ENCODE peak calls at places on chromosomes 11 and 22, in six cellular contexts. J is hepatic stellate cell; S is EL; F is NCI-H1930; Q is SHP77 treated with DMSO at 0.1 percent for 48 hours; V is activated gamma-delta T cell treated with anti-CD3 and anti-CD28 coated beads, Interleukin-2, amount 50 U/mL, for 16 hours. K is an unnamed sample.

GRCh38 chr11:111438168-111438567 is 59.1 kb upstream of the POU2AF1 start:
- DNase-seq in J (no peak), S (no peak), F (no peak), Q (no peak), V (no peak), K (no peak)

GRCh38 chr11:114989536-114989935 is 311.2 kb downstream of the NXPE2 start:
- DNase-seq in J (no peak), S (no peak), F (no peak), Q (no peak), V (no peak), K (no peak)

GRCh38 chr11:23653071-23653675 is 792.9 kb upstream of the CCDC179 start:
- DNase-seq in J (no peak), S (no peak), F (no peak), Q (no peak), V (no peak), K (no peak)

GRCh38 chr22:35695202-35695601 is 22.5 kb upstream of the APOL5 start:
- DNase-seq in J (no peak), S (no peak), F (no peak), Q (no peak), V (no peak), K (no peak)

GRCh38 chr22:28139993-28140392 is 220.9 kb upstream of the PITPNB start:
- DNase-seq in J (peak; percentile 52), S (peak; percentile 88), F (no peak), Q (no peak), V (no peak), K (no peak)

GRCh38 chr11:2109541-2110019 is 29.6 kb downstream of the IGF2 start:
- DNase-seq in J (no peak), S (no peak), F (no peak), Q (no peak), V (no peak), K (no peak)

GRCh38 chr11:75797796-75798195 is 17.2 kb upstream of the UVRAG start:
- DNase-seq in J (peak; percentile 40), S (peak; percentile 79), F (no peak), Q (no peak), V (no peak), K (peak; percentile 53)

GRCh38 chr22:22422629-22423112 is 85.9 kb downstream of the ZNF280B start:
- DNase-seq in J (peak; percentile 23), S (peak; percentile 54), F (peak; percentile 37), Q (peak; percentile 25), V (peak; percentile 44), K (peak; percentile 23)

GRCh38 chr11:72582206-72583176 is 91.7 kb downstream of the PDE2A start:
- DNase-seq in J (no peak), S (no peak), F (no peak), Q (no peak), V (no peak), K (no peak)

GRCh38 chr11:39786682-39787081 is 1672.8 kb downstream of the LRRC4C start:
- DNase-seq in J (no peak), S (no peak), F (no peak), Q (no peak), V (no peak), K (no peak)

GRCh38 chr22:33404723-33405122 is 346.5 kb upstream of the SYN3 start:
- DNase-seq in J (no peak), S (no peak), F (no peak), Q (no peak), V (no peak), K (no peak)

GRCh38 chr11:23403210-23404185 is 543.2 kb upstream of the CCDC179 start:
- DNase-seq in J (no peak), S (no peak), F (no peak), Q (no peak), V (no peak), K (no peak)

GRCh38 chr22:30826670-30827355 is 132.1 kb downstream of the OSBP2 start:
- DNase-seq in J (no peak), S (no peak), F (no peak), Q (no peak), V (no peak), K (no peak)

GRCh38 chr11:70805243-70805642 is 406.9 kb downstream of the CTTN start:
- DNase-seq in J (no peak), S (no peak), F (no peak), Q (no peak), V (no peak), K (no peak)

GRCh38 chr11:36431429-36432092 is 78.5 kb downstream of the TRAF6 start:
- DNase-seq in J (peak; percentile 92), S (peak; percentile 94), F (no peak), Q (no peak), V (peak; percentile 19), K (peak; percentile 86)

GRCh38 chr11:26109658-26110393 is 222.1 kb upstream of the ANO3 start:
- DNase-seq in J (no peak), S (no peak), F (no peak), Q (no peak), V (no peak), K (no peak)

GRCh38 chr11:61110255-61111059 is 8.2 kb downstream of the CD5 start:
- DNase-seq in J (no peak), S (no peak), F (no peak), Q (no peak), V (no peak), K (no peak)